ENCODE peak calls at places on chromosomes 3 and 15, in five cellular contexts. S is EL, W is M059J, Q is HT1080, V is HTR-8/SVneo. E is an unnamed sample.
A peak's percentile ranks its signal among the peaks of the same experiment; 100 is the strongest.

GRCh38 chr3:157087398-157088132 is 72.4 kb downstream of the CCNL1 start:
- DNase-seq in S (peak; percentile 68), W (peak; percentile 76), Q (peak; percentile 82), V (no peak), E (peak; percentile 80)

GRCh38 chr3:122977645-122978466 is 49.7 kb downstream of the SEMA5B start:
- DNase-seq in S (peak; percentile 93), W (peak; percentile 97), Q (peak; percentile 76), V (peak; percentile 91), E (peak; percentile 98)

GRCh38 chr3:140629351-140630137 is 48.3 kb upstream of the TRIM42 start:
- DNase-seq in S (peak; percentile 82), W (peak; percentile 96), Q (peak; percentile 100), V (peak; percentile 42), E (peak; percentile 89)

GRCh38 chr3:71062920-71063767 is 520.4 kb downstream of the FOXP1 start:
- DNase-seq in S (peak; percentile 53), W (peak; percentile 42), Q (peak; percentile 74), V (no peak), E (peak; percentile 17)

GRCh38 chr3:39150170-39150802 is 3.1 kb downstream of the CSRNP1 start:
- DNase-seq in S (no peak), W (no peak), Q (no peak), V (no peak), E (no peak)

GRCh38 chr3:123627673-123628670 is 43.1 kb upstream of the HACD2 start:
- DNase-seq in S (no peak), W (no peak), Q (no peak), V (no peak), E (no peak)

GRCh38 chr3:76997733-76998132 is 42.2 kb upstream of the ROBO2 start:
- DNase-seq in S (no peak), W (no peak), Q (no peak), V (no peak), E (no peak)

GRCh38 chr15:64938192-64938591 is 26.5 kb downstream of the ANKDD1A start:
- DNase-seq in S (no peak), W (peak; percentile 14), Q (no peak), V (no peak), E (no peak)

GRCh38 chr15:60423540-60423939 is 25.8 kb upstream of the ANXA2 start:
- DNase-seq in S (peak; percentile 87), W (peak; percentile 91), Q (peak; percentile 88), V (peak; percentile 56), E (peak; percentile 92)

GRCh38 chr15:80684697-80685096 is 10.4 kb upstream of the ABHD17C start:
- DNase-seq in S (no peak), W (no peak), Q (no peak), V (no peak), E (no peak)

GRCh38 chr15:74173545-74174215 is at the start of gene ISLR:
- DNase-seq in S (no peak), W (no peak), Q (no peak), V (no peak), E (no peak)

GRCh38 chr15:50051811-50052419 is 67.1 kb downstream of the ATP8B4 start:
- DNase-seq in S (peak; percentile 73), W (peak; percentile 77), Q (peak; percentile 68), V (peak; percentile 32), E (peak; percentile 64)

GRCh38 chr3:30042274-30042859 is 564.0 kb upstream of the TGFBR2 start:
- DNase-seq in S (peak; percentile 73), W (peak; percentile 56), Q (peak; percentile 62), V (peak; percentile 36), E (peak; percentile 36)

GRCh38 chr15:59244337-59244736 is 37.7 kb downstream of the LDHAL6B start:
- DNase-seq in S (no peak), W (no peak), Q (no peak), V (no peak), E (peak; percentile 65)

GRCh38 chr15:73686781-73687256 is 2.6 kb downstream of the CD276 start:
- DNase-seq in S (peak; percentile 93), W (peak; percentile 90), Q (peak; percentile 86), V (peak; percentile 78), E (peak; percentile 68)

GRCh38 chr3:149936812-149937230 is 33.9 kb downstream of the PFN2 start:
- DNase-seq in S (peak; percentile 70), W (peak; percentile 55), Q (peak; percentile 65), V (peak; percentile 63), E (peak; percentile 34)

GRCh38 chr3:44954962-44955361 is 21.0 kb downstream of the ZDHHC3 start:
- DNase-seq in S (peak; percentile 52), W (peak; percentile 57), Q (peak; percentile 79), V (no peak), E (no peak)

GRCh38 chr15:71756574-71757352 is 53.6 kb upstream of the NR2E3 start:
- DNase-seq in S (no peak), W (peak; percentile 20), Q (no peak), V (no peak), E (no peak)

GRCh38 chr3:124557433-124558232 is 172.6 kb upstream of the UMPS start:
- DNase-seq in S (peak; percentile 82), W (peak; percentile 87), Q (peak; percentile 74), V (peak; percentile 37), E (no peak)

GRCh38 chr3:118943597-118943996 is 91.0 kb downstream of the IGSF11 start:
- DNase-seq in S (no peak), W (no peak), Q (no peak), V (no peak), E (no peak)

GRCh38 chr3:181417748-181418147 is 294.0 kb upstream of the SOX2 start:
- DNase-seq in S (no peak), W (peak; percentile 3), Q (no peak), V (no peak), E (no peak)

GRCh38 chr15:63050737-63051700 is 8.5 kb downstream of the TPM1 start:
- DNase-seq in S (peak; percentile 75), W (peak; percentile 79), Q (no peak), V (no peak), E (peak; percentile 64)

E was measured in RCC 7860.